ENCODE peak calls at places on chromosomes 1 and 21, in eight cellular contexts. C is GM23248; Y is naive thymus-derived CD8-positive, alpha-beta T cell; D is T-helper 2 cell; V is astrocyte of the spinal cord; Q is NCI-H2107; M is RWPE1; J is naive B cell. E is an unnamed sample.

GRCh38 chr1:230381564-230381963 is 44.6 kb downstream of the PGBD5 start:
- DNase-seq in C (no peak), Y (no peak), D (no peak), V (no peak), Q (no peak), M (no peak), J (no peak), E (no peak)

GRCh38 chr1:29975036-29975694 is 738.8 kb downstream of the PTPRU start:
- DNase-seq in C (peak), Y (no peak), D (no peak), V (peak), Q (no peak), M (peak), J (no peak), E (peak)

GRCh38 chr1:21874778-21875547 is 62.1 kb downstream of the HSPG2 start:
- DNase-seq in C (no peak), Y (no peak), D (no peak), V (no peak), Q (no peak), M (no peak), J (no peak), E (no peak)

GRCh38 chr1:25022361-25023189 is 92.5 kb upstream of the RUNX3 start:
- DNase-seq in C (peak), Y (peak), D (peak), V (peak), Q (no peak), M (peak), J (peak), E (peak)

GRCh38 chr1:36095760-36096405 is 7.2 kb downstream of the ADPRS start:
- DNase-seq in C (no peak), Y (no peak), D (no peak), V (no peak), Q (no peak), M (no peak), J (no peak), E (no peak)

GRCh38 chr1:185152187-185152767 is 4.5 kb downstream of the TRMT1L start:
- DNase-seq in C (peak), Y (no peak), D (no peak), V (no peak), Q (no peak), M (no peak), J (no peak), E (no peak)

GRCh38 chr21:45421846-45422775 is 17.1 kb downstream of the COL18A1 start:
- DNase-seq in C (no peak), Y (no peak), D (no peak), V (no peak), Q (no peak), M (no peak), J (no peak), E (no peak)

GRCh38 chr1:73516458-73516857 is 681.5 kb downstream of the LRRIQ3 start:
- DNase-seq in C (no peak), Y (no peak), D (no peak), V (no peak), Q (no peak), M (no peak), J (no peak), E (no peak)

GRCh38 chr1:192506741-192507155 is 68.8 kb upstream of the RGS1 start:
- DNase-seq in C (peak), Y (no peak), D (peak), V (peak), Q (no peak), M (peak), J (no peak), E (peak)

GRCh38 chr1:44581205-44581604 is 93.1 kb downstream of the TMEM53 start:
- DNase-seq in C (no peak), Y (no peak), D (no peak), V (no peak), Q (no peak), M (no peak), J (no peak), E (no peak)

GRCh38 chr1:23577056-23577985 is 18.0 kb upstream of the ID3 start:
- DNase-seq in C (peak), Y (no peak), D (peak), V (peak), Q (no peak), M (peak), J (peak), E (peak)

GRCh38 chr1:90370696-90371095 is 346.4 kb downstream of the BARHL2 start:
- DNase-seq in C (no peak), Y (no peak), D (no peak), V (peak), Q (no peak), M (no peak), J (no peak), E (no peak)

GRCh38 chr1:14413809-14414208 is 184.7 kb upstream of the KAZN start:
- DNase-seq in C (peak), Y (no peak), D (no peak), V (peak), Q (no peak), M (peak), J (no peak), E (peak)

GRCh38 chr1:226938903-226939438 is 1.1 kb upstream of the COQ8A start:
- DNase-seq in C (peak), Y (no peak), D (peak), V (peak), Q (no peak), M (no peak), J (no peak), E (no peak)

GRCh38 chr1:193456883-193457282 is 270.5 kb upstream of the B3GALT2 start:
- DNase-seq in C (no peak), Y (no peak), D (no peak), V (no peak), Q (no peak), M (no peak), J (no peak), E (no peak)

GRCh38 chr21:42102946-42103345 is 31.8 kb downstream of the UMODL1 start:
- DNase-seq in C (no peak), Y (no peak), D (no peak), V (no peak), Q (no peak), M (no peak), J (no peak), E (no peak)

GRCh38 chr1:230507671-230508407 is 81.7 kb upstream of the PGBD5 start:
- DNase-seq in C (peak), Y (no peak), D (no peak), V (no peak), Q (no peak), M (peak), J (no peak), E (no peak)

GRCh38 chr1:232226197-232226681 is 403.7 kb downstream of the SIPA1L2 start:
- DNase-seq in C (peak), Y (no peak), D (peak), V (peak), Q (peak), M (peak), J (no peak), E (peak)

GRCh38 chr1:110951161-110951560 is 12.6 kb downstream of the LRIF1 start:
- DNase-seq in C (no peak), Y (no peak), D (no peak), V (no peak), Q (no peak), M (no peak), J (no peak), E (no peak)

GRCh38 chr1:119711804-119712341 is at the start of gene PHGDH:
- DNase-seq in C (peak), Y (peak), D (peak), V (peak), Q (peak), M (peak), J (peak), E (peak)

GRCh38 chr1:176051902-176052518 is 155.1 kb downstream of the COP1 start:
- DNase-seq in C (peak), Y (no peak), D (no peak), V (no peak), Q (no peak), M (no peak), J (no peak), E (no peak)